ENCODE peak calls at places on chromosomes 16 and 17, in four cellular contexts. J is DMS153, E is ovary, N is AG10803. Z is an unnamed sample.

GRCh38 chr16:17657037-17657436 is 186.3 kb upstream of the XYLT1 start:
- DNase-seq in J (no peak), N (no peak), E (no peak), Z (no peak)

GRCh38 chr17:33459078-33459940 is 166.2 kb upstream of the ASIC2 start:
- DNase-seq in J (no peak), N (no peak), E (no peak), Z (no peak)

GRCh38 chr17:39462644-39463375 is 1.5 kb downstream of the CDK12 start:
- DNase-seq in N (no peak), J (no peak), E (no peak), Z (no peak)

GRCh38 chr16:67311607-67312449 is 14.7 kb downstream of the KCTD19 start:
- DNase-seq in N (peak), E (no peak), J (no peak), Z (no peak)

GRCh38 chr16:11105038-11105903 is 150.7 kb downstream of the SOCS1 start:
- DNase-seq in N (peak), J (no peak), E (no peak), Z (peak)

GRCh38 chr16:23952128-23953041 is 116.6 kb downstream of the PRKCB start:
- DNase-seq in N (no peak), E (no peak), J (no peak), Z (no peak)

GRCh38 chr16:30088832-30089624 is 2.7 kb downstream of the TBX6 start:
- DNase-seq in N (no peak), E (no peak), J (no peak), Z (no peak)

GRCh38 chr16:86300746-86301480 is 209.4 kb upstream of the FOXF1 start:
- DNase-seq in E (no peak), J (no peak), N (peak), Z (no peak)

GRCh38 chr17:29111816-29112499 is 68.2 kb downstream of the MYO18A start:
- DNase-seq in E (peak), N (peak), J (peak), Z (peak)

GRCh38 chr17:73691321-73691766 is 47.1 kb upstream of the SDK2 start:
- DNase-seq in J (no peak), E (no peak), N (no peak), Z (no peak)

GRCh38 chr16:27880312-27880711 is 183.2 kb downstream of the GSG1L start:
- DNase-seq in J (no peak), E (no peak), N (no peak), Z (no peak)

GRCh38 chr16:89565506-89566372 is 5.3 kb downstream of the RPL13 start:
- DNase-seq in E (peak), J (no peak), N (no peak), Z (peak)

GRCh38 chr16:48291303-48291702 is 44.0 kb upstream of the ABCC11 start:
- DNase-seq in N (peak), J (no peak), E (no peak), Z (no peak)

GRCh38 chr17:58329035-58329807 is 626 bp upstream of the TSPOAP1 start:
- DNase-seq in J (no peak), E (no peak), N (no peak), Z (no peak)